ENCODE peak calls at places on chromosomes 4 and X, in six cellular contexts. W is A549, K is psoas muscle, C is mammary epithelial cell, Q is lung, I is transverse colon. X is an unnamed sample.
A peak's percentile ranks its signal among the peaks of the same experiment; 100 is the strongest.

GRCh38 chr4:36000941-36001557 is 243.3 kb downstream of the ARAP2 start:
- DNase-seq in W (no peak), K (no peak), C (peak; percentile 43), Q (no peak), I (no peak), X (no peak)

GRCh38 chr4:137000432-137000831 is 531.9 kb downstream of the PCDH18 start:
- DNase-seq in W (no peak), K (no peak), C (no peak), Q (no peak), I (no peak), X (no peak)

GRCh38 chr4:11418610-11419009 is 10.1 kb downstream of the HS3ST1 start:
- DNase-seq in W (peak; percentile 1), K (no peak), C (no peak), Q (no peak), I (no peak), X (no peak)

GRCh38 chr4:7120341-7120740 is 52.5 kb upstream of the GRPEL1 start:
- DNase-seq in W (peak; percentile 48), K (no peak), C (no peak), Q (no peak), I (no peak), X (no peak)

GRCh38 chr4:54843946-54844345 is 186.2 kb downstream of the KIT start:
- DNase-seq in W (no peak), K (no peak), C (no peak), Q (no peak), I (no peak), X (no peak)

GRCh38 chr4:24774452-24774851 is 20.9 kb upstream of the SOD3 start:
- DNase-seq in W (no peak), K (no peak), C (peak; percentile 66), Q (no peak), I (no peak), X (no peak)

GRCh38 chr4:118388621-118389020 is 35.8 kb upstream of the PRSS12 start:
- DNase-seq in W (no peak), K (no peak), C (no peak), Q (no peak), I (no peak), X (no peak)

GRCh38 chr4:152154433-152154832 is 381.5 kb downstream of the FBXW7 start:
- DNase-seq in W (no peak), K (no peak), C (no peak), Q (no peak), I (no peak), X (no peak)

GRCh38 chr4:6123541-6123940 is 76.8 kb downstream of the JAKMIP1 start:
- DNase-seq in W (no peak), K (no peak), C (no peak), Q (no peak), I (no peak), X (no peak)

GRCh38 chr4:1683903-1684755 is at the start of gene FAM53A:
- DNase-seq in W (peak; percentile 84), K (peak; percentile 94), C (peak; percentile 79), Q (peak; percentile 92), I (peak; percentile 96), X (peak; percentile 86)

GRCh38 chr4:113811329-113811728 is 49.8 kb upstream of the CAMK2D start:
- DNase-seq in W (no peak), K (no peak), C (no peak), Q (no peak), I (no peak), X (no peak)

GRCh38 chr4:137905930-137906329 is 336.2 kb downstream of the SLC7A11 start:
- DNase-seq in W (no peak), K (no peak), C (no peak), Q (no peak), I (no peak), X (no peak)

GRCh38 chrX:13851996-13852695 is 35.3 kb upstream of the GPM6B start:
- DNase-seq in W (no peak), K (no peak), C (no peak), Q (no peak), I (no peak), X (no peak)

GRCh38 chr4:85793256-85793655 is 318.3 kb downstream of the ARHGAP24 start:
- DNase-seq in W (no peak), K (no peak), C (no peak), Q (no peak), I (no peak), X (no peak)

GRCh38 chr4:83993774-83994173 is 457.9 kb downstream of the GPAT3 start:
- DNase-seq in W (peak; percentile 2), K (no peak), C (no peak), Q (no peak), I (no peak), X (no peak)

GRCh38 chr4:55437356-55437796 is 41.6 kb downstream of the TMEM165 start:
- DNase-seq in W (no peak), K (no peak), C (no peak), Q (no peak), I (peak; percentile 41), X (no peak)

GRCh38 chr4:73609688-73610087 is 10.5 kb downstream of the RASSF6 start:
- DNase-seq in W (peak; percentile 26), K (no peak), C (peak; percentile 44), Q (no peak), I (no peak), X (no peak)

DNA sequence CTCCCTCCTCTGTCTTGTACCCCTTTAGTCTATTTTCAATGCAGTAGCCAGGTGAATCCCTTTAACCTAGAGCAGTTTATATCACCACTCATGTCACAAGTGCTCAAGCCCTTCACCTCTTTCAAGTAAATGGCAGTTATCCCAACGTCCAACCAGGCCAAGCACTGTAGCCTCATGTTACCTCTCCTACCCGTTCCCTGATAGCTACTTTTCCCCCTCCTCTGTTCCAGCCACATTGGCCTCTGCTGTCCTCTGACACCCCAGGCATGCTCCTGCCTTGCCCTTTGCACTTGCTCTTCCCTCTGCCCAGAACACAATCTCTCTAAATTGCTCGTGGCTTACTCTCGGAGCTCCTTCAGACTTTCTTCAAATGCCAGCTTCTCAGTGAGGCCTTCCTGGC is 15.2 kb downstream of the GUCY1B1 start:
- DNase-seq in W (no peak), K (no peak), C (no peak), Q (no peak), I (no peak), X (no peak)
- H3K27ac ChIP-seq in W (no peak overlapping the region), K (no peak overlapping the region), C (no peak overlapping the region), Q (peak overlapping the region; percentile 9), I (peak overlapping the region; percentile 65), X (no peak overlapping the region)

GRCh38 chr4:153222162-153222789 is 18.0 kb downstream of the TRIM2 start:
- DNase-seq in W (no peak), K (peak; percentile 57), C (peak; percentile 73), Q (no peak), I (peak; percentile 64), X (peak; percentile 36)

GRCh38 chr4:153220709-153221367 is 16.6 kb downstream of the TRIM2 start:
- DNase-seq in W (no peak), K (no peak), C (no peak), Q (no peak), I (no peak), X (no peak)

GRCh38 chr4:153223418-153223792 is 19.2 kb downstream of the TRIM2 start:
- DNase-seq in W (no peak), K (no peak), C (peak; percentile 27), Q (no peak), I (no peak), X (no peak)

GRCh38 chr4:153222790-153223417 is 18.7 kb downstream of the TRIM2 start:
- DNase-seq in W (no peak), K (peak; percentile 68), C (peak; percentile 41), Q (peak; percentile 38), I (peak; percentile 62), X (peak; percentile 60)

DNA sequence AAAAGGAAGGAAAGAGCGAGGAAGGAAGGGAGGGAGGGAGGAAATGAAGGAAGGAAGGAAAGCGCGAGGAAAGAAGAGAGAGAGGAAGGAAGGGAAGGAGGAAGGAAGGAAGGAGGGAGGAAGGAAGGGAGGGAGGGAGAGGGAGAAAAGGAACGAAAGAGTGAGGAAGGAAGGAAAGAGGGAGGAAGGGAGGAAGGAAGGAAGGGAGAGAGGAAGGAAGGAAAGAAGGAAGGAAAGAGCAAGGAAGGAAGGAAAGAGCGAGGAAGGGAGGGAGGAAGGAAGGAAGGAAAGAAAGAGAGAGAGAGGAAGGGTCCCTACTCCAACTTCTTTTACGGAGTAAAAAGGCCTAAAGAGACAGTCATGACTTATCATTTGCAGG is 17.5 kb downstream of the TRIM2 start:
- DNase-seq in W (no peak), K (no peak), C (no peak), Q (no peak), I (no peak), X (no peak)
- H3K4me3 ChIP-seq in W (no peak overlapping the region), K (peak overlapping the region; percentile 97), C (no peak overlapping the region), Q (no peak overlapping the region), I (peak overlapping the region; percentile 62), X (peak overlapping the region; percentile 68)

GRCh38 chrX:67723580-67724351 is 179.9 kb downstream of the AR start:
- DNase-seq in W (no peak), K (no peak), C (no peak), Q (no peak), I (no peak), X (no peak)

GRCh38 chrX:67725471-67725870 is 181.7 kb downstream of the AR start:
- DNase-seq in W (no peak), K (no peak), C (no peak), Q (no peak), I (no peak), X (no peak)

GRCh38 chrX:67724359-67725110 is 180.7 kb downstream of the AR start:
- DNase-seq in W (no peak), K (no peak), C (no peak), Q (no peak), I (no peak), X (no peak)

GRCh38 chrX:67727576-67727975 is 183.8 kb downstream of the AR start:
- DNase-seq in W (no peak), K (no peak), C (no peak), Q (no peak), I (no peak), X (no peak)

DNA sequence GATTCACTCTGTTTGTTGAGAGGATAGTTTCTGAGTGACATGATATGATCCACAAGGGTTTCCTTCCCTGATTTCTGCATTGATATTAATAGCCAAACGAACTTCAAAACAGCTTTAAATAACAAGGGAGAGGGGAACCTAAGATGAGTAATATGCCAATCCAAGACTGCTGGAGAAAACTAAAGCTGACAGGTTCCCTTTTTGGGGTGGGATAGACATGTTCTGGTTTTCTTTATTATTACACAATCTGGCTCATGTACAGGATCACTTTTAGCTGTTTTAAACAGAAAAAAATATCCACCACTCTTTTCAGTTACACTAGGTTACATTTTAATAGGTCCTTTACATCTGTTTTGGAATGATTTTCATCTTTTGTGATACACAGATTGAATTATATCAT is 182.2 kb downstream of the AR start:
- DNase-seq in W (no peak), K (no peak), C (no peak), Q (no peak), I (no peak), X (no peak)
- H3K4me1 ChIP-seq in W (no peaks in the 10 kb centered on the region), K (peaks cover 12% of the 10 kb centered on the region), C (no peaks in the 10 kb centered on the region), Q (peaks cover 7% of the 10 kb centered on the region), I (no peaks in the 10 kb centered on the region), X (no peaks in the 10 kb centered on the region)

DNA sequence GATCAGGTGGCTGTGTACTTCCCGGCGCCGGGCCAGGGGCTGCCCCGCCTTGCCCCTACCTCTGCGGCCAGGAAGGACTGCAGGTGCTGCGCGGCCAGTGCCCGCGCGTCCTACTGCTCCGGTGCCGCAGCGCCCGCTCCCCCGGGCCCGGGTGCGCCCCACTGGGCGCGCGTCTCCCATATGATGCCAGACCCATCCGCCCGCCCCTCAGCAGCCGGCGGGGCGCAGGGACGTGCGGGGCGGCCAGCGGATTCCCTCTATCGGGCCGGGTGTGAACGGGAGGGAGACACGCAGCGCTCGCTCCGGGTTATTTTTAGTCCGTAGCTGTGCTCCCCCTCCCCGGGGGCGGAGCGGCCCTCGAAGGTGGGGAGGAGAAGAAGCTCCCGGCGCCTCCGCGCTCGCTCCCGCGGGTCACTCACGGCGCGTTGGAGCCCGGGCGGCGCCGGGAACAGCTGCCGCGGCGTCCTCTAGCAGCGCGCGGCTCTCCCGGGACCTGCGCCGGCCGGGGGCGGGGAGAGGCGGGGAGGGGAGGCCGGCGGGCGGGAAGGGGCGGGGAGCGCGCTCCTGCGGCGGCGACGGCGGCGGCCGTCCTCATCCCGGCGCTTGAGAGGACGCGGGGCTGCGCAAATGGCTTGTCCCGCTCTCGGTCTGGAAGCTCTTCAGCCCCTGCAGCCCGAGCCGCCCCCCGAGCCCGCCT is 103.6 kb downstream of the UCHL1 start:
- DNase-seq in W (peak; percentile 61), K (peak; percentile 86), C (peak; percentile 24), Q (peak; percentile 71), I (peak; percentile 64), X (no peak)
- H3K27ac ChIP-seq in W (peak overlapping the region; percentile 96), K (peak overlapping the region; percentile 90), C (no peak overlapping the region), Q (peak overlapping the region; percentile 90), I (peak overlapping the region; percentile 64), X (no peak overlapping the region)